ENCODE peak calls at places on chromosome 10, in nine cellular contexts. W is progenitor cell of endocrine pancreas; Q is uterus; R is bronchial epithelial cell; G is lower leg skin; Z is CD4-positive, alpha-beta T cell; L is activated CD8-positive, alpha-beta T cell treated with anti-CD3 and anti-CD28 coated beads for 36 hours; U is AG10803; J is lung. M is an unnamed sample.

GRCh38 chr10:131727612-131728011 is 173.2 kb upstream of the PPP2R2D start:
- DNase-seq in W (no peak), Q (no peak), R (no peak), G (peak), Z (peak), L (no peak), U (no peak), J (no peak), M (no peak)

GRCh38 chr10:130179640-130180039 is 43.4 kb downstream of the GLRX3 start:
- DNase-seq in W (no peak), Q (no peak), R (peak), G (no peak), Z (no peak), L (peak), U (peak), J (no peak), M (no peak)

GRCh38 chr10:42836771-42837468 is 54.3 kb downstream of the BMS1 start:
- DNase-seq in W (no peak), Q (no peak), R (peak), G (no peak), Z (no peak), L (peak), U (peak), J (no peak), M (no peak)

GRCh38 chr10:98326621-98327027 is 58.6 kb upstream of the LOXL4 start:
- DNase-seq in W (no peak), Q (no peak), R (no peak), G (no peak), Z (no peak), L (no peak), U (no peak), J (no peak), M (no peak)

GRCh38 chr10:131930586-131931330 is 29.9 kb downstream of the PPP2R2D start:
- DNase-seq in W (no peak), Q (no peak), R (no peak), G (no peak), Z (no peak), L (no peak), U (no peak), J (no peak), M (no peak)

GRCh38 chr10:99008106-99008505 is 227.5 kb downstream of the HPSE2 start:
- DNase-seq in W (no peak), Q (no peak), R (no peak), G (no peak), Z (no peak), L (no peak), U (no peak), J (no peak), M (no peak)

GRCh38 chr10:126239844-126240243 is 148.4 kb downstream of the ADAM12 start:
- DNase-seq in W (no peak), Q (no peak), R (no peak), G (no peak), Z (no peak), L (no peak), U (no peak), J (no peak), M (no peak)

GRCh38 chr10:58475322-58476277 is 37.1 kb upstream of the BICC1 start:
- DNase-seq in W (no peak), Q (no peak), R (peak), G (no peak), Z (no peak), L (no peak), U (peak), J (no peak), M (no peak)

GRCh38 chr10:116621476-116621875 is 723 bp downstream of the PNLIPRP2 start:
- DNase-seq in W (no peak), Q (no peak), R (no peak), G (no peak), Z (no peak), L (no peak), U (no peak), J (no peak), M (no peak)

GRCh38 chr10:59324597-59324996 is 37.8 kb downstream of the FAM13C start:
- DNase-seq in W (no peak), Q (no peak), R (no peak), G (no peak), Z (no peak), L (no peak), U (no peak), J (no peak), M (no peak)

GRCh38 chr10:1056326-1057105 is at the start of gene WDR37:
- DNase-seq in W (peak), Q (peak), R (peak), G (peak), Z (peak), L (peak), U (peak), J (peak), M (peak)
- TF ChIP-seq CTCF in W (no peak), Q (no peak), R (no peak), G (peak), Z (no peak), L (no peak), U (no peak), J (no peak), M (no peak)

DNA sequence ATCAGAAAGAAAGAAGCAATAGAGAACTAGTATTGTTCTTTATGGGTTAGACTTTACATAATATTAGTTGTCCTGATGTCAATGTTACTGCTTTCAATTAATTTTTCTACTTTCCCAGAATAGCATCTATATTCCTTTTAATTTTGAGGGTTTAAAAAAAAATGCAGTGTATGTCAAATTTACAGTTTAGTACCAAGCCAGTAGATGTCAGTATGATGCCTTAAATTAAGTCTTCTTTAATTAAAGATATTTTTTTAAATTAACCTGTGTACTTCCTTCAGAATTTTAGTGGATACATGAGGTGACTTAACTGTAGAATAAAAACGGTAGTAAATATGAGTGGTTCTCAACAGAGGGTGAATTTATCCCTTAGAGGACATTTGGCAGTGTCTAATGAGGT is 35.2 kb upstream of the STOX1 start:
- DNase-seq in W (no peak), Q (no peak), R (peak), G (no peak), Z (no peak), L (no peak), U (peak), J (no peak), M (no peak)
- TF ChIP-seq CTCF in W (peak), Q (no peak), R (no peak), G (no peak), Z (no peak), L (peak), U (peak), J (no peak), M (no peak)

DNA sequence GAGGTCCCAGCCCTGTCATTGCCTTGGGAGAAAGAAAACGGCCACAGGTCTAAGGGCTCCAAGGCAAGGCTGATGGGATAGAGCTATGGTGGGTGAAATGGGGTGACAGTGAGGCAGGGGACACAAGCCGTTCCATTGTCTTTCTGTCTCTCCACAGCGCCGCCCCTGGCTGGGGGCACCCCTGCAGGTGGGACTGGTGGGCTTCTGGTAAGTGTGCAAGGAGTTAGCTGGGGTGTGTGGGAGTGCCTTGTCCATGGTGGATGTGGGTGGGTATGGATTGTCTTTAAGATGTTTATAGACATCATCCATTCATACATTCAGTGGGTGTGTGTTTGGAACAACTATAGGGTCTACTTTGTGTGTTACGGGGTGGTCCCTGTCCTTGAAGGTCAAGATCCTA is 7.5 kb downstream of the SFXN3 start:
- DNase-seq in W (no peak), Q (no peak), R (no peak), G (no peak), Z (no peak), L (no peak), U (no peak), J (no peak), M (no peak)
- TF ChIP-seq CTCF in W (peak), Q (no peak), R (no peak), G (no peak), Z (no peak), L (no peak), U (no peak), J (no peak), M (no peak)

GRCh38 chr10:4267084-4267774 is 482.2 kb upstream of the KLF6 start:
- DNase-seq in W (no peak), Q (no peak), R (peak), G (no peak), Z (no peak), L (no peak), U (no peak), J (no peak), M (no peak)
- TF ChIP-seq CTCF in W (no peak), Q (peak), R (no peak), G (no peak), Z (no peak), L (no peak), U (peak), J (no peak), M (no peak)

GRCh38 chr10:7085913-7086589 is 324.8 kb downstream of the SFMBT2 start:
- DNase-seq in W (no peak), Q (no peak), R (no peak), G (no peak), Z (no peak), L (no peak), U (no peak), J (no peak), M (no peak)
- TF ChIP-seq CTCF in W (peak), Q (no peak), R (no peak), G (no peak), Z (no peak), L (no peak), U (no peak), J (no peak), M (no peak)